ENCODE peak calls at places on chromosomes 16 and 17, in nine cellular contexts. T, X, E, P, U, N, I, J and H are unnamed samples.

GRCh38 chr17:9144502-9145233 is 123.4 kb downstream of the NTN1 start:
- DNase-seq in T (peak), X (no peak), E (no peak), P (no peak), U (no peak), N (no peak), I (no peak), J (no peak), H (no peak)

GRCh38 chr16:81505011-81505660 is 60.5 kb downstream of the CMIP start:
- DNase-seq in T (no peak), X (no peak), E (no peak), P (peak), U (no peak), N (no peak), I (no peak), J (peak), H (no peak)

GRCh38 chr16:66265106-66265415 is 101.4 kb upstream of the CDH5 start:
- DNase-seq in T (peak), X (no peak), E (no peak), P (no peak), U (no peak), N (no peak), I (no peak), J (no peak), H (no peak)

GRCh38 chr17:74049167-74049797 is 154.2 kb upstream of the RPL38 start:
- DNase-seq in T (no peak), X (no peak), E (no peak), P (no peak), U (no peak), N (no peak), I (no peak), J (no peak), H (no peak)

GRCh38 chr17:55161935-55162555 is 102.7 kb upstream of the HLF start:
- DNase-seq in T (no peak), X (no peak), E (no peak), P (no peak), U (no peak), N (no peak), I (no peak), J (no peak), H (peak)

GRCh38 chr16:49419016-49419415 is 45.4 kb downstream of the C16orf78 start:
- DNase-seq in T (no peak), X (peak), E (no peak), P (no peak), U (no peak), N (no peak), I (no peak), J (no peak), H (no peak)

GRCh38 chr17:40069751-40070643 is 7.2 kb downstream of the THRA start:
- DNase-seq in T (peak), X (no peak), E (peak), P (peak), U (no peak), N (peak), I (no peak), J (peak), H (no peak)

GRCh38 chr16:23516366-23517137 is 6.3 kb upstream of the GGA2 start:
- DNase-seq in T (no peak), X (no peak), E (no peak), P (no peak), U (no peak), N (no peak), I (no peak), J (no peak), H (no peak)

GRCh38 chr16:57475711-57476339 is 10.5 kb downstream of the DOK4 start:
- DNase-seq in T (peak), X (peak), E (peak), P (peak), U (no peak), N (no peak), I (no peak), J (no peak), H (no peak)

GRCh38 chr16:73365010-73365409 is 317.1 kb upstream of the ZFHX3 start:
- DNase-seq in T (peak), X (no peak), E (no peak), P (peak), U (no peak), N (no peak), I (no peak), J (peak), H (no peak)

GRCh38 chr16:3554351-3554928 is 22.8 kb downstream of the NLRC3 start:
- DNase-seq in T (no peak), X (no peak), E (no peak), P (no peak), U (no peak), N (no peak), I (no peak), J (no peak), H (no peak)

GRCh38 chr16:19548144-19548543 is 7.4 kb upstream of the VPS35L start:
- DNase-seq in T (no peak), X (no peak), E (no peak), P (no peak), U (no peak), N (no peak), I (no peak), J (no peak), H (no peak)

GRCh38 chr16:89292443-89293078 is 75.1 kb downstream of the ZNF778 start:
- DNase-seq in T (no peak), X (no peak), E (no peak), P (no peak), U (no peak), N (no peak), I (no peak), J (no peak), H (no peak)

GRCh38 chr16:89294486-89294885 is 77.0 kb downstream of the ZNF778 start:
- DNase-seq in T (no peak), X (no peak), E (no peak), P (no peak), U (no peak), N (no peak), I (no peak), J (no peak), H (no peak)

GRCh38 chr16:89291776-89292175 is 74.3 kb downstream of the ZNF778 start:
- DNase-seq in T (no peak), X (peak), E (no peak), P (no peak), U (no peak), N (no peak), I (no peak), J (no peak), H (no peak)

GRCh38 chr16:89295071-89295900 is 77.8 kb downstream of the ZNF778 start:
- DNase-seq in T (no peak), X (no peak), E (no peak), P (peak), U (no peak), N (no peak), I (no peak), J (no peak), H (no peak)

GRCh38 chr16:89293276-89294143 is 76.0 kb downstream of the ZNF778 start:
- DNase-seq in T (no peak), X (peak), E (no peak), P (no peak), U (no peak), N (no peak), I (no peak), J (no peak), H (no peak)
- TF ChIP-seq CTCF in T (no peak), X (peak), E (no peak), P (no peak), U (no peak), N (no peak), I (no peak), J (no peak), H (no peak)

DNA sequence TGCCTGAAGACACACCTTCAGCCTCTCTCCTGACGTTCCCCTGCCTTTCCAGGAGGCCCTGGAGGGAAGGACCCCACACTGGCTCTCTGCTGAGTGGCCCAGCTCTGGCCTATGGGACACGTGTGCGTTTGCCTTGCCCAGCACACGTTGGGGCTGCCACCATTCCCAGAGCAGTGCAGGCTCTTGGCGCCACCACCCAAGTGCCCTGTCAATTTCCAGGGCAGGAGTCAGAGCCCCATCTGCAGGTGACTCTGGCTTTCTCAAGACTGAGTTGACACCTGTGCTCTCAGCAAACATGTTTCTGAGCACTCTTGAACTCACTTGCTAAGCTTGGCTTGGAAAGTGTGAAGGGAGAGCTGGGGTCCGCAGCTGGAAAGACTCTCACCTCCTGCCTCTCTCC is 4.7 kb upstream of the IRF8 start:
- DNase-seq in T (no peak), X (no peak), E (no peak), P (no peak), U (peak), N (no peak), I (no peak), J (peak), H (no peak)
- TF ChIP-seq CTCF in T (peak), X (no peak), E (no peak), P (no peak), U (peak), N (no peak), I (no peak), J (no peak), H (no peak)

DNA sequence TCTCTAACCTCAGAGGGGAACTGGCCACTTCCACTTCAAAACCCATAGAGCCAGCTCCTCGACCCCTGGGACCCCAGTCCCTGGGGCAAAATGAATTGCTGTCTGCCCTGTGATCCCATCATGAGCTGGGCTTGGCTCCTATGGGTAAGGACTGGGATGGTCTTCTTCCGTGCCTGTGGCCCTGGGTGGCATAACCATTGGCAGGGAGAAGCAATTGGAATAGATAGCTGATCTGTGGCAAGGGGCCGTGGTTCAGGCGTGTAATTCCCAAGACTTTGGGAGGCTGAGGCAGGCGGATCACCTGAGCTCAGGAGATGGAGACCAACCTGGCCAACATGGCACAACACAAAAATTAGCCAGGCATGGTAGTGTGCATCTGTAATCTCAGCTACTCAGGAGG is 4.3 kb downstream of the SULT1A2 start:
- DNase-seq in T (no peak), X (no peak), E (no peak), P (no peak), U (no peak), N (no peak), I (no peak), J (no peak), H (no peak)
- TF ChIP-seq CTCF in T (no peak), X (no peak), E (no peak), P (no peak), U (no peak), N (no peak), I (no peak), J (no peak), H (no peak)

DNA sequence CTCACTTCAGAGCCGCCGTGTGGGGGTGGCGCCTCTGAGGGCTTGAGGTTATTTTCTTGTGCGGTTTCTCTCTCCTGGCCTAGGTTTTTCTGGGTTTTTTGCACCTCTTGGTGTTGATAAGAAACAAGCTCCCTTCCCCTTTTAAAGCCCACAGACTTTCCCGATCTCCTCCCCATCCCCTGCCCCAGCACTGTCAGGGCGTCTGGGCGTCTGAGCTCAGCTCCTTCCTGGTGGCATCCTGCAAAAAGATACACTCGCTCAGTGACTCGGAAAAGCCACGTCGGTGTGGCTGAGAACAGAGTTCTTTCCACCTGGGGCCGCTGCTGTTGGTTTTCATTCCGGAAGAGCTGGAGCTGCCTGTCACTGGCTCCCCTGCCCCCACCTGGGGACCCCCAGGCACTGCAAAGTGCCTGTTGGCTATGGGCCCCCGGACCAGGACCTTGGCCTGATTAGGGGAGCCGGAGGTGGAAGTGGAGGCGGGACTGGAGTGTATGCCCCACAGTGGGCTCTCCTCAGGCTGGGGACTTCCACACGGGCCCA is 14.5 kb downstream of the BAIAP2 start:
- DNase-seq in T (no peak), X (no peak), E (no peak), P (no peak), U (no peak), N (no peak), I (no peak), J (no peak), H (no peak)
- TF ChIP-seq CTCF in T (no peak), X (no peak), E (no peak), P (no peak), U (no peak), N (no peak), I (no peak), J (no peak), H (peak)